ENCODE peak calls at places on chromosomes 2 and 18, in four cellular contexts. Y is HCT116, A is psoas muscle, J is fibroblast of mammary gland. E is an unnamed sample.

GRCh38 chr2:177143444-177143843 is 69.2 kb upstream of the HNRNPA3 start:
- DNase-seq in Y (no peak), A (no peak), J (peak), E (no peak)

GRCh38 chr2:127517465-127517864 is 8.8 kb downstream of the IWS1 start:
- DNase-seq in Y (no peak), A (no peak), J (peak), E (no peak)

GRCh38 chr2:13638181-13638580 is 921.4 kb downstream of the TRIB2 start:
- DNase-seq in Y (no peak), A (no peak), J (peak), E (no peak)

GRCh38 chr2:121454549-121455090 is 76.1 kb upstream of the RNU4ATAC start:
- DNase-seq in Y (no peak), A (no peak), J (peak), E (no peak)

GRCh38 chr2:238652771-238653157 is 195.1 kb upstream of the TWIST2 start:
- DNase-seq in Y (no peak), A (no peak), J (no peak), E (no peak)

GRCh38 chr2:178891265-178891958 is 84.2 kb upstream of the TTN start:
- DNase-seq in Y (peak), A (no peak), J (peak), E (peak)

GRCh38 chr18:361941-362913 is 94.4 kb upstream of the THOC1 start:
- DNase-seq in Y (no peak), A (peak), J (peak), E (no peak)

GRCh38 chr18:74083071-74083954 is 64.3 kb downstream of the FBXO15 start:
- DNase-seq in Y (no peak), A (no peak), J (no peak), E (no peak)

GRCh38 chr2:216110620-216111019 is 1.5 kb downstream of the XRCC5 start:
- DNase-seq in Y (no peak), A (no peak), J (no peak), E (no peak)

GRCh38 chr2:111618577-111618930 is 265.4 kb downstream of the ANAPC1 start:
- DNase-seq in Y (no peak), A (peak), J (peak), E (no peak)

GRCh38 chr18:69397096-69397495 is 3.6 kb upstream of the DOK6 start:
- DNase-seq in Y (peak), A (no peak), J (peak), E (no peak)

GRCh38 chr2:85135066-85135914 is 2.1 kb downstream of the TCF7L1 start:
- DNase-seq in Y (no peak), A (no peak), J (no peak), E (no peak)
- H3K4me3 ChIP-seq in Y (no peak), A (peak), J (peak), E (peak)

GRCh38 chr2:191844706-191845105 is 2.2 kb downstream of the CAVIN2 start:
- DNase-seq in Y (no peak), A (no peak), J (peak), E (no peak)
- H3K4me3 ChIP-seq in Y (no peak), A (peak), J (peak), E (peak)

GRCh38 chr2:158967114-158967730 is 1.2 kb upstream of the TANC1 start:
- DNase-seq in Y (no peak), A (no peak), J (no peak), E (no peak)

GRCh38 chr2:158966321-158966720 is 2.1 kb upstream of the TANC1 start:
- DNase-seq in Y (no peak), A (no peak), J (no peak), E (no peak)

GRCh38 chr2:158968396-158969161 is at the start of gene TANC1:
- DNase-seq in Y (peak), A (peak), J (peak), E (peak)

GRCh38 chr2:158969162-158969716 is 799 bp downstream of the TANC1 start:
- DNase-seq in Y (no peak), A (no peak), J (no peak), E (no peak)

DNA sequence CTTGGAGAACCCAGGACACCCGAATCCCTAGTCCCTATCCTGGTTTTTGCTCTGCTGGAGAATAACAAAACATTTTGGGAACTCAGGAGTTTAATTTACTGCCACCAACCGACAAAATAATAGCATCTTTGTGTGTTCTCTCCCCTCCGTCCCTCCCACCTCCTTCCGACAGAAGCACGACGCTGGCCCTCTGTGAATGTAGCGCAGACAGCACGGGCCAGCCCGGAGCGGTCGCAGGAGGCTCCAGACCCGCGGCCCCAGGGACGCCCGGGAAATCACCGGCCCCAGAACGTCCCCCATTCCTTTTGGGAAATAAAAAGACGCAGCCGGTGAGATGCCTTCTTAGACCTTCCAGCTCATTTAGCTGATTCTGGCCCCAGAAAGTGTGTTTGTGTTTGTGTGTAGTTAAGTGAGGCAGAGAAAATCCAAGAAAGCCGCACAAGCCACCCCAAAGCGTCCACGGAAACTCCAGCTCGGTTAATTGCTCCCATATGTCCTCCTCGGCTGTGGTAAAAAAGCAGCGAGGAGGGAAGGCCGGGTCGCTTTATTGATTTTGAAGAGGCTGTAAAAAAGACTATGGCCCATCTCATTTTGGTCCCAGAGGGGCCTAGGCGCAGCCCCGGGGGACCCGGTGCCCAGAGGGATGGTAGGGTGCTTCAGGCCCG is 577 bp upstream of the TANC1 start:
- DNase-seq in Y (no peak), A (peak), J (peak), E (no peak)
- H3K4me3 ChIP-seq in Y (peak), A (peak), J (peak), E (peak)

GRCh38 chr2:74179063-74179865 is 585 bp upstream of the MOB1A start:
- DNase-seq in Y (no peak), A (no peak), J (no peak), E (no peak)

GRCh38 chr2:74183878-74184277 is 5.2 kb upstream of the MOB1A start:
- DNase-seq in Y (no peak), A (no peak), J (no peak), E (no peak)

GRCh38 chr2:74178211-74179062 is at the start of gene MOB1A:
- DNase-seq in Y (peak), A (peak), J (peak), E (peak)

GRCh38 chr2:74177697-74178096 is 982 bp downstream of the MOB1A start:
- DNase-seq in Y (no peak), A (no peak), J (no peak), E (no peak)

DNA sequence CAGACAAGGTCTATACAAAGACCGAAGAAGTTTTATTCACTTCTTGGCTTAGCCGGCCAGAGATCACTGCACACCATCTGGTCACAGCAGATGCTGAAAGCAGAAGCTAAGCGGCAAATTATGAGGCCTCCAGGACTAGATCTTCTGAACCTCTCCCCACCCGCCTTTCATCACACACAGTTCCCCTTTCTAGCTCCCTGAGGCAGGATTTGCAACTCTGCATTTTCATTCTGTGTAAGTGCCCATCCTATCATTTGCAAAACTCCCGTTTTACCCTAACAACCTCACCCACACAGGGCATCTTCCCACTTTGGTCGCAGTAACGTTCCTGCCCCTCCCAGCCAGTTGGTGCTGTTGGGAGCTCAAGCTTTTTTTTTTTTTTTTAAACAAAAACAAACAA is 3.1 kb upstream of the MOB1A start:
- DNase-seq in Y (no peak), A (no peak), J (no peak), E (no peak)
- H3K4me3 ChIP-seq in Y (no peak), A (no peak), J (no peak), E (no peak)

GRCh38 chr2:36525245-36525644 is 72.7 kb downstream of the FEZ2 start:
- DNase-seq in Y (no peak), A (no peak), J (no peak), E (no peak)

GRCh38 chr2:36520431-36520830 is 77.5 kb downstream of the FEZ2 start:
- DNase-seq in Y (no peak), A (no peak), J (no peak), E (no peak)

GRCh38 chr2:36528274-36528673 is 69.7 kb downstream of the FEZ2 start:
- DNase-seq in Y (no peak), A (no peak), J (no peak), E (no peak)

GRCh38 chr2:36526216-36526615 is 71.8 kb downstream of the FEZ2 start:
- DNase-seq in Y (no peak), A (no peak), J (peak), E (no peak)

GRCh38 chr2:36523153-36523552 is 74.8 kb downstream of the FEZ2 start:
- DNase-seq in Y (no peak), A (no peak), J (no peak), E (no peak)
- H3K4me3 ChIP-seq in Y (no peak), A (no peak), J (no peak), E (no peak)

GRCh38 chr2:66438498-66439290 is 3.8 kb downstream of the MEIS1 start:
- DNase-seq in Y (no peak), A (no peak), J (no peak), E (no peak)
- H3K4me3 ChIP-seq in Y (no peak), A (peak), J (peak), E (peak)